ENCODE peak calls at places on chromosomes 1 and 21, in seven cellular contexts. X is T-helper 1 cell; T is H7; J is mucosa of descending colon; H is stimulated activated CD4-positive, alpha-beta T cell treated with anti-CD3 and anti-CD28 coated beads, TNF-alpha, amount 100 ng/mL, for 48 hours; W is prostate gland; M is NCI-H2029. B is an unnamed sample.

GRCh38 chr1:6419803-6420593 is at the start of gene HES2:
- DNase-seq in M (no peak), T (peak), H (no peak), X (no peak), J (peak), W (no peak), B (no peak)

GRCh38 chr1:31934706-31935629 is 3.2 kb downstream of the PTP4A2 start:
- DNase-seq in W (no peak), H (no peak), X (no peak), T (no peak), J (no peak), M (no peak), B (peak)

GRCh38 chr21:44793269-44794030 is 8.2 kb downstream of the UBE2G2 start:
- DNase-seq in W (peak), H (no peak), X (peak), J (peak), T (peak), M (peak), B (peak)

GRCh38 chr1:53051676-53052075 is 10.3 kb upstream of the PODN start:
- DNase-seq in M (no peak), H (no peak), T (no peak), J (no peak), X (no peak), W (no peak), B (no peak)

GRCh38 chr21:33261635-33262034 is 4.5 kb upstream of the IL10RB start:
- DNase-seq in W (no peak), H (no peak), M (no peak), T (no peak), J (no peak), X (no peak), B (no peak)

GRCh38 chr1:218557731-218558130 is 212.6 kb downstream of the TGFB2 start:
- DNase-seq in X (no peak), T (peak), M (peak), H (no peak), W (no peak), J (no peak), B (no peak)

GRCh38 chr1:179955731-179956130 is 1.1 kb downstream of the CEP350 start:
- DNase-seq in J (no peak), X (no peak), T (no peak), H (no peak), M (no peak), W (no peak), B (no peak)

GRCh38 chr21:19832551-19832950 is 1165.7 kb upstream of the NCAM2 start:
- DNase-seq in J (no peak), W (no peak), M (no peak), H (no peak), T (no peak), X (no peak), B (no peak)

GRCh38 chr1:163263818-163264217 is 57.9 kb upstream of the NUF2 start:
- DNase-seq in J (no peak), X (no peak), T (no peak), W (no peak), M (no peak), H (no peak), B (no peak)

GRCh38 chr1:146012703-146013565 is 8.6 kb downstream of the HJV start:
- DNase-seq in M (peak), T (peak), H (no peak), J (no peak), W (peak), X (peak), B (peak)

GRCh38 chr1:89606227-89606945 is 26.5 kb upstream of the LRRC8C start:
- DNase-seq in X (no peak), H (no peak), J (no peak), W (no peak), M (no peak), T (no peak), B (no peak)

B was measured in HCEC 1CT.